ENCODE peak calls at places on chromosomes 7 and 10, in eight cellular contexts. K is IMR-90, U is fibroblast of lung, O is H54, J is neuronal stem cell, R is GM12892, A is HL-60, M is nephron progenitor cell. L is an unnamed sample.

GRCh38 chr7:102069913-102070629 is 216.6 kb upstream of the SH2B2 start:
- DNase-seq in K (no peak), U (no peak), O (no peak), J (no peak), R (no peak), A (no peak), M (no peak), L (no peak)

GRCh38 chr10:13036841-13037240 is 35.3 kb upstream of the CCDC3 start:
- DNase-seq in K (no peak), U (no peak), O (no peak), J (no peak), R (no peak), A (no peak), M (no peak), L (no peak)

GRCh38 chr7:74289660-74290589 is 718 bp downstream of the CLIP2 start:
- DNase-seq in K (no peak), U (no peak), O (peak), J (no peak), R (no peak), A (no peak), M (peak), L (no peak)

GRCh38 chr10:127145173-127145572 is 51.2 kb downstream of the INSYN2A start:
- DNase-seq in K (peak), U (peak), O (no peak), J (no peak), R (no peak), A (no peak), M (no peak), L (peak)

GRCh38 chr7:30450123-30450982 is 28.2 kb downstream of the NOD1 start:
- DNase-seq in K (no peak), U (no peak), O (no peak), J (no peak), R (no peak), A (no peak), M (no peak), L (no peak)

GRCh38 chr10:118481871-118482270 is 113.6 kb downstream of the PRLHR start:
- DNase-seq in K (no peak), U (no peak), O (no peak), J (no peak), R (no peak), A (no peak), M (no peak), L (no peak)

GRCh38 chr10:71611131-71611530 is 108.4 kb downstream of the C10orf105 start:
- DNase-seq in K (no peak), U (no peak), O (no peak), J (no peak), R (no peak), A (no peak), M (no peak), L (no peak)

GRCh38 chr7:81285142-81285871 is 366.5 kb upstream of the SEMA3C start:
- DNase-seq in K (peak), U (peak), O (no peak), J (no peak), R (no peak), A (no peak), M (no peak), L (peak)

GRCh38 chr7:105219771-105220160 is 169.0 kb downstream of the SRPK2 start:
- DNase-seq in K (peak), U (peak), O (peak), J (no peak), R (no peak), A (no peak), M (no peak), L (no peak)

GRCh38 chr7:63071920-63072319 is 926.7 kb upstream of the ZNF722 start:
- DNase-seq in K (no peak), U (no peak), O (no peak), J (no peak), R (no peak), A (no peak), M (no peak), L (no peak)

GRCh38 chr10:106027240-106027639 is 1137.3 kb downstream of the SORCS1 start:
- DNase-seq in K (no peak), U (no peak), O (no peak), J (no peak), R (no peak), A (no peak), M (no peak), L (no peak)

GRCh38 chr10:62514079-62514693 is 140.0 kb downstream of the ZNF365 start:
- DNase-seq in K (no peak), U (no peak), O (no peak), J (no peak), R (no peak), A (no peak), M (no peak), L (no peak)

GRCh38 chr7:152673902-152674301 is 2.0 kb downstream of the XRCC2 start:
- DNase-seq in K (no peak), U (peak), O (no peak), J (no peak), R (no peak), A (no peak), M (no peak), L (no peak)

GRCh38 chr7:26662646-26663045 is 201.7 kb downstream of the SKAP2 start:
- DNase-seq in K (no peak), U (no peak), O (no peak), J (no peak), R (no peak), A (no peak), M (no peak), L (no peak)

GRCh38 chr10:115141254-115141653 is 48.1 kb downstream of the ATRNL1 start:
- DNase-seq in K (peak), U (peak), O (no peak), J (no peak), R (no peak), A (no peak), M (no peak), L (no peak)